ENCODE peak calls at places on chromosome X, in seven cellular contexts. One of them, this sample, is unnamed. For H3K36me3, the result is how much of the 10 kb centered on the place peaks cover.

GRCh38 chrX:133544105-133544504 is 128.8 kb upstream of the GPC4 start:
- DNase-seq in adrenal gland: no peak
- DNase-seq in lung: no peak
- DNase-seq in WERI-Rb-1: no peak
- DNase-seq in A673: no peak
- DNase-seq in HepG2: peak
- DNase-seq in OCI-LY7: no peak
- DNase-seq in this sample: no peak

GRCh38 chrX:130529531-130529930 is 127.7 kb downstream of the RBMX2 start:
- DNase-seq in lung: no peak
- DNase-seq in WERI-Rb-1: no peak
- DNase-seq in adrenal gland: no peak
- DNase-seq in HepG2: no peak
- DNase-seq in A673: no peak
- DNase-seq in OCI-LY7: no peak
- DNase-seq in this sample: no peak

GRCh38 chrX:111394581-111394980 is 17.4 kb downstream of the DCX start:
- DNase-seq in adrenal gland: no peak
- DNase-seq in HepG2: no peak
- DNase-seq in WERI-Rb-1: no peak
- DNase-seq in OCI-LY7: no peak
- DNase-seq in A673: no peak
- DNase-seq in lung: no peak
- DNase-seq in this sample: no peak

GRCh38 chrX:24465524-24465850 is 401 bp downstream of the PDK3 start:
- DNase-seq in WERI-Rb-1: no peak
- DNase-seq in adrenal gland: no peak
- DNase-seq in HepG2: no peak
- DNase-seq in OCI-LY7: no peak
- DNase-seq in A673: no peak
- DNase-seq in lung: no peak
- DNase-seq in this sample: no peak

GRCh38 chrX:22392176-22392814 is 119.6 kb downstream of the CBLL2 start:
- DNase-seq in WERI-Rb-1: no peak
- DNase-seq in adrenal gland: no peak
- DNase-seq in lung: no peak
- DNase-seq in HepG2: no peak
- DNase-seq in OCI-LY7: no peak
- DNase-seq in A673: no peak
- DNase-seq in this sample: no peak

GRCh38 chrX:50211510-50211909 is 6.9 kb downstream of the CCNB3 start:
- DNase-seq in HepG2: no peak
- DNase-seq in lung: no peak
- DNase-seq in adrenal gland: no peak
- DNase-seq in WERI-Rb-1: peak
- DNase-seq in OCI-LY7: peak
- DNase-seq in A673: peak
- DNase-seq in this sample: no peak

GRCh38 chrX:133005038-133005437 is 46.6 kb upstream of the HS6ST2 start:
- DNase-seq in HepG2: peak
- DNase-seq in lung: no peak
- DNase-seq in A673: peak
- DNase-seq in WERI-Rb-1: no peak
- DNase-seq in OCI-LY7: peak
- DNase-seq in adrenal gland: no peak
- DNase-seq in this sample: no peak

GRCh38 chrX:71911023-71911730 is 532 bp downstream of the NHSL2 start:
- DNase-seq in lung: no peak
- DNase-seq in adrenal gland: no peak
- DNase-seq in HepG2: no peak
- DNase-seq in A673: no peak
- DNase-seq in WERI-Rb-1: peak
- DNase-seq in OCI-LY7: no peak
- DNase-seq in this sample: no peak

GRCh38 chrX:132426695-132427281 is 62.0 kb downstream of the MBNL3 start:
- DNase-seq in adrenal gland: no peak
- DNase-seq in A673: no peak
- DNase-seq in OCI-LY7: no peak
- DNase-seq in WERI-Rb-1: no peak
- DNase-seq in lung: no peak
- DNase-seq in HepG2: no peak
- DNase-seq in this sample: no peak

GRCh38 chrX:32530802-32531403 is 680.4 kb downstream of the DMD start:
- DNase-seq in HepG2: peak
- DNase-seq in OCI-LY7: peak
- DNase-seq in adrenal gland: peak
- DNase-seq in A673: peak
- DNase-seq in lung: no peak
- DNase-seq in WERI-Rb-1: peak
- DNase-seq in this sample: no peak

GRCh38 chrX:29090811-29091210 is 503.6 kb downstream of the IL1RAPL1 start:
- DNase-seq in A673: peak
- DNase-seq in lung: no peak
- DNase-seq in WERI-Rb-1: no peak
- DNase-seq in OCI-LY7: no peak
- DNase-seq in HepG2: no peak
- DNase-seq in adrenal gland: no peak
- DNase-seq in this sample: no peak
- TF ChIP-seq CTCF in A673: peak
- TF ChIP-seq CTCF in lung: no peak
- TF ChIP-seq CTCF in WERI-Rb-1: peak
- TF ChIP-seq CTCF in OCI-LY7: no peak
- TF ChIP-seq CTCF in HepG2: peak
- TF ChIP-seq CTCF in adrenal gland: no peak
- TF ChIP-seq CTCF in this sample: peak

GRCh38 chrX:1389181-1389992 is 2.5 kb downstream of the SLC25A6 start:
- DNase-seq in adrenal gland: peak
- DNase-seq in A673: no peak
- DNase-seq in lung: no peak
- DNase-seq in OCI-LY7: no peak
- DNase-seq in WERI-Rb-1: peak
- DNase-seq in HepG2: no peak
- DNase-seq in this sample: no peak
- H3K36me3 ChIP-seq in adrenal gland: half or more
- H3K36me3 ChIP-seq in A673: half or more
- H3K36me3 ChIP-seq in lung: half or more
- H3K36me3 ChIP-seq in OCI-LY7: half or more
- H3K36me3 ChIP-seq in WERI-Rb-1: half or more
- H3K36me3 ChIP-seq in HepG2: under half
- H3K36me3 ChIP-seq in this sample: half or more

GRCh38 chrX:19005909-19006308 is 22.0 kb upstream of the PHKA2 start:
- DNase-seq in A673: no peak
- DNase-seq in HepG2: peak
- DNase-seq in WERI-Rb-1: no peak
- DNase-seq in OCI-LY7: peak
- DNase-seq in adrenal gland: no peak
- DNase-seq in lung: no peak
- DNase-seq in this sample: no peak
- TF ChIP-seq CTCF in A673: no peak
- TF ChIP-seq CTCF in HepG2: peak
- TF ChIP-seq CTCF in WERI-Rb-1: no peak
- TF ChIP-seq CTCF in OCI-LY7: peak
- TF ChIP-seq CTCF in adrenal gland: no peak
- TF ChIP-seq CTCF in lung: no peak
- TF ChIP-seq CTCF in this sample: no peak

DNA sequence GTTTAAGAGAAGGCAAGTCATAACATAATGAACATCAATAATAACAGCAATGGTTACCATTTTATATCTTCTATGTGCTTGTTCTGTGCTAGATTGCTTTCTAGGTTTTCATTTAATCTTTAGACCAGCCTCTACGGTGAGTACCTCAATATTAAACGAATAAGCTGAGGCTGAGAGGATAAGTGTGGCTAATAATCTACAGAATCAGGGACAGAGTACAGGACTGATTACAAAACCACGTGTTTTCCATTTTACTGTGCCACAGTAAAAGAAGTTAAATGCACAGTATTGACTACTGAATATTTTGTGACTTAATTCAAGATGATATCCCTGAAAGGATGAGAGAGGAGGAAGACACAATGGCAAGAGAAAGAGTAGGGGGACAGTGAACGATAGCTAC is 56.3 kb downstream of the HUWE1 start:
- DNase-seq in HepG2: no peak
- DNase-seq in lung: no peak
- DNase-seq in adrenal gland: no peak
- DNase-seq in WERI-Rb-1: no peak
- DNase-seq in OCI-LY7: no peak
- DNase-seq in A673: no peak
- DNase-seq in this sample: no peak
- H3K36me3 ChIP-seq in HepG2: under half
- H3K36me3 ChIP-seq in lung: under half
- H3K36me3 ChIP-seq in adrenal gland: half or more
- H3K36me3 ChIP-seq in WERI-Rb-1: half or more
- H3K36me3 ChIP-seq in OCI-LY7: half or more
- H3K36me3 ChIP-seq in A673: half or more
- H3K36me3 ChIP-seq in this sample: under half

This sample was measured in tibial nerve.